ENCODE peak calls at places on chromosomes 2 and 18, in six cellular contexts. One of them, this sample, is unnamed.

GRCh38 chr2:37621199-37621598 is 50.2 kb downstream of the CDC42EP3 start:
- DNase-seq in WTC11: no peak
- DNase-seq in GM12878: no peak
- DNase-seq in H1: no peak
- DNase-seq in K562: no peak
- DNase-seq in HepG2: no peak
- DNase-seq in this sample: no peak

GRCh38 chr2:51032748-51033355 is 920 bp upstream of the NRXN1 start:
- DNase-seq in WTC11: no peak
- DNase-seq in GM12878: no peak
- DNase-seq in H1: no peak
- DNase-seq in K562: no peak
- DNase-seq in HepG2: no peak
- DNase-seq in this sample: peak; percentile 42

GRCh38 chr2:60337142-60337497 is 216.3 kb downstream of the BCL11A start:
- DNase-seq in WTC11: peak; percentile 52
- DNase-seq in GM12878: no peak
- DNase-seq in H1: no peak
- DNase-seq in K562: no peak
- DNase-seq in HepG2: no peak
- DNase-seq in this sample: peak; percentile 67

GRCh38 chr2:149050188-149050587 is 11.7 kb downstream of the LYPD6B start:
- DNase-seq in WTC11: no peak
- DNase-seq in GM12878: peak; percentile 28
- DNase-seq in H1: no peak
- DNase-seq in K562: no peak
- DNase-seq in HepG2: no peak
- DNase-seq in this sample: no peak

GRCh38 chr2:205684871-205685313 is 2.6 kb downstream of the NRP2 start:
- DNase-seq in WTC11: no peak
- DNase-seq in GM12878: no peak
- DNase-seq in H1: no peak
- DNase-seq in K562: no peak
- DNase-seq in HepG2: no peak
- DNase-seq in this sample: peak; percentile 55

GRCh38 chr2:10439185-10439879 is 8.8 kb downstream of the ODC1 start:
- DNase-seq in WTC11: no peak
- DNase-seq in GM12878: no peak
- DNase-seq in H1: no peak
- DNase-seq in K562: no peak
- DNase-seq in HepG2: no peak
- DNase-seq in this sample: no peak

GRCh38 chr18:42183746-42184145 is 228.7 kb downstream of the PIK3C3 start:
- DNase-seq in WTC11: no peak
- DNase-seq in GM12878: no peak
- DNase-seq in H1: no peak
- DNase-seq in K562: no peak
- DNase-seq in HepG2: no peak
- DNase-seq in this sample: no peak

GRCh38 chr2:232386740-232387450 is 8.3 kb downstream of the ALPP start:
- DNase-seq in WTC11: peak; percentile 54
- DNase-seq in GM12878: no peak
- DNase-seq in H1: no peak
- DNase-seq in K562: no peak
- DNase-seq in HepG2: no peak
- DNase-seq in this sample: peak; percentile 64

GRCh38 chr2:9146656-9147055 is 60.0 kb upstream of the ASAP2 start:
- DNase-seq in WTC11: no peak
- DNase-seq in GM12878: no peak
- DNase-seq in H1: no peak
- DNase-seq in K562: no peak
- DNase-seq in HepG2: no peak
- DNase-seq in this sample: no peak

GRCh38 chr2:118687698-118688097 is 159.8 kb downstream of the EN1 start:
- DNase-seq in WTC11: no peak
- DNase-seq in GM12878: no peak
- DNase-seq in H1: no peak
- DNase-seq in K562: no peak
- DNase-seq in HepG2: no peak
- DNase-seq in this sample: no peak

GRCh38 chr2:233061007-233061590 is 957 bp downstream of the INPP5D start:
- DNase-seq in WTC11: no peak
- DNase-seq in GM12878: no peak
- DNase-seq in H1: no peak
- DNase-seq in K562: no peak
- DNase-seq in HepG2: no peak
- DNase-seq in this sample: no peak

GRCh38 chr2:178177066-178177679 is 17.1 kb upstream of the OSBPL6 start:
- DNase-seq in WTC11: no peak
- DNase-seq in GM12878: no peak
- DNase-seq in H1: no peak
- DNase-seq in K562: no peak
- DNase-seq in HepG2: no peak
- DNase-seq in this sample: no peak

GRCh38 chr18:32293107-32293506 is 103.3 kb downstream of the MEP1B start:
- DNase-seq in WTC11: no peak
- DNase-seq in GM12878: no peak
- DNase-seq in H1: no peak
- DNase-seq in K562: no peak
- DNase-seq in HepG2: no peak
- DNase-seq in this sample: no peak

GRCh38 chr2:235458839-235459273 is 35.0 kb upstream of the AGAP1 start:
- DNase-seq in WTC11: no peak
- DNase-seq in GM12878: no peak
- DNase-seq in H1: no peak
- DNase-seq in K562: no peak
- DNase-seq in HepG2: peak; percentile 55
- DNase-seq in this sample: no peak

GRCh38 chr2:12809526-12809925 is 92.8 kb downstream of the TRIB2 start:
- DNase-seq in WTC11: no peak
- DNase-seq in GM12878: no peak
- DNase-seq in H1: no peak
- DNase-seq in K562: no peak
- DNase-seq in HepG2: no peak
- DNase-seq in this sample: no peak

GRCh38 chr2:20052229-20052871 is 922 bp upstream of the LAPTM4A start:
- DNase-seq in WTC11: no peak
- DNase-seq in GM12878: no peak
- DNase-seq in H1: no peak
- DNase-seq in K562: no peak
- DNase-seq in HepG2: peak; percentile 66
- DNase-seq in this sample: peak; percentile 15

GRCh38 chr2:85761512-85761944 is 7.7 kb downstream of the ATOH8 start:
- DNase-seq in WTC11: no peak
- DNase-seq in GM12878: no peak
- DNase-seq in H1: no peak
- DNase-seq in K562: no peak
- DNase-seq in HepG2: peak; percentile 90
- DNase-seq in this sample: no peak

GRCh38 chr2:205543262-205543843 is 138.9 kb upstream of the NRP2 start:
- DNase-seq in WTC11: no peak
- DNase-seq in GM12878: no peak
- DNase-seq in H1: no peak
- DNase-seq in K562: no peak
- DNase-seq in HepG2: no peak
- DNase-seq in this sample: no peak

GRCh38 chr2:66334237-66335054 is 100.5 kb upstream of the MEIS1 start:
- DNase-seq in WTC11: no peak
- DNase-seq in GM12878: no peak
- DNase-seq in H1: no peak
- DNase-seq in K562: no peak
- DNase-seq in HepG2: no peak
- DNase-seq in this sample: peak; percentile 45

GRCh38 chr2:188333751-188334524 is 42.3 kb downstream of the GULP1 start:
- DNase-seq in WTC11: no peak
- DNase-seq in GM12878: no peak
- DNase-seq in H1: no peak
- DNase-seq in K562: no peak
- DNase-seq in HepG2: no peak
- DNase-seq in this sample: no peak

GRCh38 chr2:191251014-191251413 is 5.8 kb downstream of the MYO1B start:
- DNase-seq in WTC11: no peak
- DNase-seq in GM12878: no peak
- DNase-seq in H1: no peak
- DNase-seq in K562: no peak
- DNase-seq in HepG2: no peak
- DNase-seq in this sample: no peak

GRCh38 chr2:108583903-108584520 is 49.7 kb downstream of the LIMS1 start:
- DNase-seq in WTC11: peak; percentile 40
- DNase-seq in GM12878: no peak
- DNase-seq in H1: no peak
- DNase-seq in K562: peak; percentile 62
- DNase-seq in HepG2: peak; percentile 82
- DNase-seq in this sample: peak; percentile 91

GRCh38 chr2:27796991-27797752 is 25.7 kb downstream of the MRPL33 start:
- DNase-seq in WTC11: no peak
- DNase-seq in GM12878: no peak
- DNase-seq in H1: no peak
- DNase-seq in K562: no peak
- DNase-seq in HepG2: no peak
- DNase-seq in this sample: no peak

GRCh38 chr2:479505-480161 is 191.7 kb upstream of the ALKAL2 start:
- DNase-seq in WTC11: no peak
- DNase-seq in GM12878: no peak
- DNase-seq in H1: no peak
- DNase-seq in K562: no peak
- DNase-seq in HepG2: peak; percentile 15
- DNase-seq in this sample: no peak

GRCh38 chr18:37668971-37669747 is 103.6 kb upstream of the CELF4 start:
- DNase-seq in WTC11: no peak
- DNase-seq in GM12878: no peak
- DNase-seq in H1: no peak
- DNase-seq in K562: no peak
- DNase-seq in HepG2: no peak
- DNase-seq in this sample: peak; percentile 62

GRCh38 chr2:67210430-67210829 is 186.7 kb upstream of the ETAA1 start:
- DNase-seq in WTC11: no peak
- DNase-seq in GM12878: no peak
- DNase-seq in H1: no peak
- DNase-seq in K562: no peak
- DNase-seq in HepG2: no peak
- DNase-seq in this sample: peak; percentile 46

GRCh38 chr2:29921560-29921915 is at the start of gene ALK:
- DNase-seq in WTC11: peak; percentile 97
- DNase-seq in GM12878: no peak
- DNase-seq in H1: peak; percentile 80
- DNase-seq in K562: peak; percentile 97
- DNase-seq in HepG2: peak; percentile 13
- DNase-seq in this sample: peak; percentile 97

GRCh38 chr2:238655974-238656722 is 191.7 kb upstream of the TWIST2 start:
- DNase-seq in WTC11: no peak
- DNase-seq in GM12878: no peak
- DNase-seq in H1: no peak
- DNase-seq in K562: no peak
- DNase-seq in HepG2: no peak
- DNase-seq in this sample: peak; percentile 6
- TF ChIP-seq CREB1 in WTC11: no peak
- TF ChIP-seq CREB1 in GM12878: no peak
- TF ChIP-seq CREB1 in H1: no peak
- TF ChIP-seq CREB1 in K562: no peak
- TF ChIP-seq CREB1 in HepG2: no peak
- TF ChIP-seq CREB1 in this sample: no peak

DNA sequence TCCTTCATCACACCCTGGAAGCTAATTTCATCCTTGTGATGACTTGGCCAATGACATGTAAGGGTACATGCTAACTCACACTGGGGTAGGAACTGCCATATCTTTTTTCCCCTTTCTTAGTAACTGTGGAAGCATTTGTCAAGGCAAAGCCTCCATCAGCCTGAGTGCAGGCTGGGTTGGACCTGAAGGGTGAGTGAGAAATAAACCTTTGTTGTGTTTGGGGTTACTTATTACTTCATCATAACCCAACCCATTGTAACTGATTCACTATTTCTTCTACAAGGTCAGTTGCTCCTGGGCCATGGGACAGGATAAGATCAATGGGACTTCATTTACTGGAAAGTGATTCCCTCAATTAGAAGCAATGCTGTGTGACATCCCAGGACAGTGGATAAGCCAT is 108.4 kb downstream of the COL6A3 start:
- DNase-seq in WTC11: no peak
- DNase-seq in GM12878: no peak
- DNase-seq in H1: no peak
- DNase-seq in K562: no peak
- DNase-seq in HepG2: no peak
- DNase-seq in this sample: no peak
- TF ChIP-seq CREB1 in WTC11: no peak
- TF ChIP-seq CREB1 in GM12878: no peak
- TF ChIP-seq CREB1 in H1: no peak
- TF ChIP-seq CREB1 in K562: no peak
- TF ChIP-seq CREB1 in HepG2: no peak
- TF ChIP-seq CREB1 in this sample: no peak

GRCh38 chr2:132256251-132256902 is 94.6 kb upstream of the ANKRD30BL start:
- DNase-seq in WTC11: no peak
- DNase-seq in GM12878: no peak
- DNase-seq in H1: no peak
- DNase-seq in K562: no peak
- DNase-seq in HepG2: no peak
- DNase-seq in this sample: peak; percentile 48
- TF ChIP-seq CREB1 in WTC11: no peak
- TF ChIP-seq CREB1 in GM12878: no peak
- TF ChIP-seq CREB1 in H1: no peak
- TF ChIP-seq CREB1 in K562: no peak
- TF ChIP-seq CREB1 in HepG2: no peak
- TF ChIP-seq CREB1 in this sample: no peak

GRCh38 chr2:17901246-17901645 is 22.8 kb downstream of the KCNS3 start:
- DNase-seq in WTC11: no peak
- DNase-seq in GM12878: no peak
- DNase-seq in H1: no peak
- DNase-seq in K562: no peak
- DNase-seq in HepG2: no peak
- DNase-seq in this sample: no peak
- TF ChIP-seq CREB1 in WTC11: no peak
- TF ChIP-seq CREB1 in GM12878: no peak
- TF ChIP-seq CREB1 in H1: no peak
- TF ChIP-seq CREB1 in K562: no peak
- TF ChIP-seq CREB1 in HepG2: no peak
- TF ChIP-seq CREB1 in this sample: no peak

GRCh38 chr18:25650201-25650941 is 298.4 kb upstream of the ZNF521 start:
- DNase-seq in WTC11: no peak
- DNase-seq in GM12878: no peak
- DNase-seq in H1: no peak
- DNase-seq in K562: no peak
- DNase-seq in HepG2: peak; percentile 67
- DNase-seq in this sample: no peak

GRCh38 chr18:25651553-25651952 is 299.6 kb upstream of the ZNF521 start:
- DNase-seq in WTC11: no peak
- DNase-seq in GM12878: no peak
- DNase-seq in H1: no peak
- DNase-seq in K562: no peak
- DNase-seq in HepG2: no peak
- DNase-seq in this sample: no peak

GRCh38 chr18:25646971-25647370 is 295.0 kb upstream of the ZNF521 start:
- DNase-seq in WTC11: no peak
- DNase-seq in GM12878: no peak
- DNase-seq in H1: no peak
- DNase-seq in K562: no peak
- DNase-seq in HepG2: no peak
- DNase-seq in this sample: no peak

GRCh38 chr18:25647404-25647803 is 295.4 kb upstream of the ZNF521 start:
- DNase-seq in WTC11: no peak
- DNase-seq in GM12878: no peak
- DNase-seq in H1: no peak
- DNase-seq in K562: no peak
- DNase-seq in HepG2: no peak
- DNase-seq in this sample: no peak

GRCh38 chr18:25648724-25649260 is 296.8 kb upstream of the ZNF521 start:
- DNase-seq in WTC11: no peak
- DNase-seq in GM12878: no peak
- DNase-seq in H1: no peak
- DNase-seq in K562: no peak
- DNase-seq in HepG2: no peak
- DNase-seq in this sample: no peak
- TF ChIP-seq CREB1 in WTC11: no peak
- TF ChIP-seq CREB1 in GM12878: no peak
- TF ChIP-seq CREB1 in H1: no peak
- TF ChIP-seq CREB1 in K562: no peak
- TF ChIP-seq CREB1 in HepG2: no peak
- TF ChIP-seq CREB1 in this sample: no peak

This sample was measured in GM23338.